ENCODE peak calls at places on chromosomes 7 and 10, in four cellular contexts. V, G, H and E are unnamed samples. For H3K4me1 and H3K9me3, the result is how much of the 10 kb centered on the place peaks cover.

GRCh38 chr7:45610019-45610418 is 35.9 kb downstream of the ADCY1 start:
- DNase-seq in V (no peak), G (no peak), H (no peak), E (no peak)

GRCh38 chr7:29754874-29755490 is 51.3 kb upstream of the WIPF3 start:
- DNase-seq in V (no peak), G (no peak), H (no peak), E (no peak)

GRCh38 chr10:26483554-26483953 is 45.4 kb downstream of the APBB1IP start:
- DNase-seq in V (no peak), G (no peak), H (peak), E (no peak)

GRCh38 chr10:97648557-97649404 is 8.3 kb downstream of the PI4K2A start:
- DNase-seq in V (no peak), G (no peak), H (peak), E (peak)

GRCh38 chr10:12252882-12253546 is 57.0 kb downstream of the CDC123 start:
- DNase-seq in V (no peak), G (no peak), H (no peak), E (no peak)

GRCh38 chr7:151082151-151083070 is 882 bp downstream of the TMUB1 start:
- DNase-seq in V (peak), G (peak), H (no peak), E (no peak)

GRCh38 chr7:138727336-138728099 is 26.4 kb upstream of the SVOPL start:
- DNase-seq in V (no peak), G (no peak), H (no peak), E (no peak)

GRCh38 chr10:73561192-73561591 is 29.9 kb downstream of the USP54 start:
- DNase-seq in V (no peak), G (no peak), H (no peak), E (no peak)

GRCh38 chr7:105461518-105461917 is 60.6 kb downstream of the PUS7 start:
- DNase-seq in V (no peak), G (no peak), H (no peak), E (no peak)

GRCh38 chr7:88339195-88339922 is 32.7 kb upstream of the STEAP4 start:
- DNase-seq in V (no peak), G (no peak), H (no peak), E (no peak)

GRCh38 chr10:124106241-124106905 is 13.0 kb upstream of the CHST15 start:
- DNase-seq in V (peak), G (no peak), H (peak), E (no peak)

GRCh38 chr10:89092439-89092838 is 101.8 kb downstream of the FAS start:
- DNase-seq in V (no peak), G (no peak), H (no peak), E (no peak)

GRCh38 chr10:102020938-102021337 is 35.0 kb downstream of the ARMH3 start:
- DNase-seq in V (no peak), G (no peak), H (no peak), E (no peak)

GRCh38 chr10:76651148-76651547 is 986.5 kb downstream of the KCNMA1 start:
- DNase-seq in V (no peak), G (no peak), H (peak), E (no peak)

GRCh38 chr10:103843854-103844567 is 11.4 kb downstream of the SH3PXD2A start:
- DNase-seq in V (peak), G (no peak), H (peak), E (no peak)

GRCh38 chr10:79331709-79332108 is 15.6 kb upstream of the PPIF start:
- DNase-seq in V (no peak), G (no peak), H (peak), E (peak)

GRCh38 chr10:33459597-33459996 is 125.1 kb upstream of the NRP1 start:
- DNase-seq in V (no peak), G (no peak), H (peak), E (no peak)

GRCh38 chr10:28367865-28368541 is 65.1 kb upstream of the MPP7 start:
- DNase-seq in V (no peak), G (no peak), H (peak), E (peak)

GRCh38 chr7:116525913-116526857 is 1.3 kb downstream of the CAV1 start:
- DNase-seq in V (peak), G (peak), H (peak), E (peak)

GRCh38 chr10:32957341-32958084 is 517 bp downstream of the ITGB1 start:
- DNase-seq in V (peak), G (peak), H (no peak), E (peak)

GRCh38 chr10:84499846-84500245 is 171.5 kb downstream of the CCSER2 start:
- DNase-seq in V (no peak), G (no peak), H (peak), E (no peak)

GRCh38 chr10:31318382-31318853 is 598 bp upstream of the ZEB1 start:
- DNase-seq in V (peak), G (peak), H (peak), E (peak)

GRCh38 chr10:454860-455259 is 234.6 kb downstream of the DIP2C start:
- DNase-seq in V (no peak), G (no peak), H (peak), E (no peak)

GRCh38 chr7:94375167-94375566 is 19.5 kb upstream of the COL1A2 start:
- DNase-seq in V (peak), G (no peak), H (peak), E (no peak)

GRCh38 chr7:3300221-3300650 is 816 bp upstream of the SDK1 start:
- DNase-seq in V (no peak), G (no peak), H (peak), E (no peak)

GRCh38 chr10:103231047-103231551 is 14.6 kb upstream of the RPEL1 start:
- DNase-seq in V (no peak), G (no peak), H (peak), E (no peak)

GRCh38 chr10:30557884-30558283 is 71.7 kb downstream of the LYZL2 start:
- DNase-seq in V (no peak), G (no peak), H (peak), E (no peak)

GRCh38 chr10:131641231-131641630 is 259.6 kb upstream of the PPP2R2D start:
- DNase-seq in V (no peak), G (no peak), H (no peak), E (no peak)

GRCh38 chr10:62112325-62112724 is 156.3 kb downstream of the RTKN2 start:
- DNase-seq in V (no peak), G (no peak), H (no peak), E (no peak)

GRCh38 chr7:84941936-84942335 is 244.9 kb downstream of the SEMA3D start:
- DNase-seq in V (no peak), G (no peak), H (no peak), E (no peak)

GRCh38 chr10:86665218-86665607 is 3.1 kb upstream of the LDB3 start:
- DNase-seq in V (no peak), G (no peak), H (no peak), E (no peak)

GRCh38 chr10:68647928-68648327 is 73.1 kb upstream of the CCAR1 start:
- DNase-seq in V (no peak), G (no peak), H (peak), E (no peak)

GRCh38 chr10:93897070-93897797 is 3.5 kb downstream of the SLC35G1 start:
- DNase-seq in V (no peak), G (no peak), H (no peak), E (no peak)

GRCh38 chr7:17941171-17941490 is 837 bp upstream of the SNX13 start:
- DNase-seq in V (no peak), G (no peak), H (peak), E (no peak)

GRCh38 chr10:80535671-80536360 is 1.9 kb upstream of the SH2D4B start:
- DNase-seq in V (peak), G (peak), H (peak), E (peak)

GRCh38 chr10:51000164-51000563 is 74.1 kb upstream of the PRKG1 start:
- DNase-seq in V (no peak), G (no peak), H (peak), E (no peak)

GRCh38 chr10:98106531-98106930 is 27.9 kb upstream of the R3HCC1L start:
- DNase-seq in V (no peak), G (no peak), H (no peak), E (no peak)

GRCh38 chr7:120043250-120043649 is 229.7 kb upstream of the KCND2 start:
- DNase-seq in V (no peak), G (no peak), H (peak), E (no peak)

DNA sequence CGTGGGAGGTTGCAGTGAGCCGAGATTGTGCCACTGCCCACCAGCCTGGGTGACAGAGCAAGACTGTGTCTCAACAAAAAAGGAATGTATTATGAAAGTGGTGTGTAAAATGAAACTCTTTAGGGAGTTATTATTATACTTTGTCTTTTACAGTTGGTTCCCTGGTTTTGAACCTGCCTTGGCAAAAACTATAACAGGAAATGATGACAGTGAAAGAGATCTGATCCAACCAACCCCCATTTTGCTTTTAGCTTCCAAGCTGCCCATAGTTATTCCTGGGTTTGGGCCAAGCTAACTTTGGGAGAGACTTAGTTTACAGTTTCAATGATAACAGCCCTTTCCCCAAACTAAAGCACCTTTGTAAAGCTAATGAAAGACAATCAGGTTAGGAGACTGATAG is 34.1 kb upstream of the NMT2 start:
- DNase-seq in V (no peak), G (no peak), H (no peak), E (no peak)
- H3K4me1 ChIP-seq in V (under half), G (under half), H (under half), E (under half)

GRCh38 chr7:122887848-122888247 is 1.6 kb upstream of the CADPS2 start:
- DNase-seq in V (no peak), G (no peak), H (no peak), E (no peak)
- H3K27ac ChIP-seq in V (no peak), G (no peak), H (no peak), E (no peak)

GRCh38 chr10:111716032-111716431 is 467.5 kb downstream of the GPAM start:
- DNase-seq in V (no peak), G (no peak), H (no peak), E (no peak)
- H3K9me3 ChIP-seq in V (under half), G (half or more), H (under half), E (under half)

GRCh38 chr7:72751978-72752377 is 76.0 kb downstream of the TYW1B start:
- DNase-seq in V (no peak), G (no peak), H (no peak), E (no peak)
- H3K4me1 ChIP-seq in V (under half), G (under half), H (under half), E (under half)

GRCh38 chr10:13990918-13991317 is 339.8 kb downstream of the FRMD4A start:
- DNase-seq in V (peak), G (no peak), H (peak), E (no peak)

GRCh38 chr10:13991353-13991752 is 339.4 kb downstream of the FRMD4A start:
- DNase-seq in V (no peak), G (no peak), H (no peak), E (no peak)

GRCh38 chr10:13990392-13990805 is 340.3 kb downstream of the FRMD4A start:
- DNase-seq in V (peak), G (no peak), H (peak), E (no peak)

GRCh38 chr10:13987472-13987871 is 343.3 kb downstream of the FRMD4A start:
- DNase-seq in V (no peak), G (no peak), H (peak), E (no peak)

DNA sequence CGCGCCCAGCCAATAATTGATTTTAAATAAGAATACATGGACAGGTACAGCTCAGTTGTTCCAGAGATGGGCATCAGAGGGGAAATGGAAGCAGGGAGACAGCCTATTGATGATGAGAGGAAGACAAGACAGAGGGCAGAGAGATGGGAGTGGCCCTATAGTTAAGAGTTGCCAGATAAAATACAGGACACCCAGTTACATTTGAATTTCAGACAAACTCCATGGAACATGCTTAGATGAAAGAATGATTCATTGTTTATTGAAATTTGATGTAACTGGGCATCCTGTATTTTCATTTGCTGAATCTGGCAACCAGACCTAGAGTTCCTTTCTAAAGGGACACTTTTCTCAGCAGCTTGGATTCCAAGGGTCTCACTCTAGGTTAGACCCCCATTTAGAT is 341.1 kb downstream of the FRMD4A start:
- DNase-seq in V (no peak), G (no peak), H (no peak), E (no peak)
- H3K27ac ChIP-seq in V (peak), G (peak), H (no peak), E (no peak)

GRCh38 chr7:71784180-71784579 is 628.0 kb downstream of the CALN1 start:
- DNase-seq in V (no peak), G (no peak), H (no peak), E (no peak)

GRCh38 chr7:71783779-71784178 is 628.4 kb downstream of the CALN1 start:
- DNase-seq in V (no peak), G (no peak), H (no peak), E (no peak)

GRCh38 chr7:71777278-71777677 is 634.9 kb downstream of the CALN1 start:
- DNase-seq in V (no peak), G (no peak), H (no peak), E (no peak)

GRCh38 chr7:71776726-71777125 is 635.4 kb downstream of the CALN1 start:
- DNase-seq in V (no peak), G (no peak), H (no peak), E (no peak)

DNA sequence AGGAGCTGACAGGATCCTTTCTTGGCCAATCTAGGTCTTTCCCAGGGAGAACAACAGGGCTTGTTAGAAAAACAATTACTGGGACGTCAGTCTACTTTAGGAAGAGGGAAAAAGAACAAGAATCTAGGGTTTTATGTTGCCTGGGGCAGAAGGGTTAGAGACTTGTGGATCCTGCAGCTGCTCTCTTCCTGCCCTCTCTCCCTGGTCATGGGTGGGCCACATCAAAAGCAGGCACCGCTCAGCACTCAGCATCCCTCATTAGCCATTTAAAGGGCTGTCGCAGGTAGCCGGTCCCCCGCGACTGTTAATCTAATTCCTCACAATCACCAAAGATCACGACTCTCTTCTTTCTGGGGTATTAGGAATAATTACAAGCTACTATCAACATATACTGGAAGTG is 631.9 kb downstream of the CALN1 start:
- DNase-seq in V (no peak), G (no peak), H (no peak), E (no peak)
- H3K9me3 ChIP-seq in V (under half), G (under half), H (under half), E (under half)

DNA sequence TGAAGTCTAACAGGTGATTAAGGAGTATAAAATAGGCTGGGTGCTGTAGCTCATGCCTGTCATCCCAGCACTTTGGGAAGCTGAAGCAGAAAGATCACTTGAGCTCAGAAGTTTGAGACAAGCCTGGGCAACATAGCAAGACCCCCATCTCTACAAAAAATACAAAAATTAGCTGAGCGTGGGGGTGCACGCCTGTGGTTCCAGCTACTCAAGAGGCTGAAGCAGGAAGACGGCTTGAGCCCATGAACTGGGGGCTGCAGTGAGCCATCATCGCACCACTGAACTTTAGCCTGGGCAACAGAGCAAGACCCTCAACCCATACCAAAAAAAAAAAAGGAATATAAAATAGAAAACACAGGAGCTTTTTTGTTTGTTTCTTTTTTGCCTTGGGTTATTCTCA is 47.4 kb downstream of the DCLRE1A start:
- DNase-seq in V (no peak), G (no peak), H (no peak), E (no peak)
- H3K4me1 ChIP-seq in V (under half), G (under half), H (under half), E (under half)